ENCODE peak calls at places on chromosomes 6 and 20, in six cellular contexts. One of them, this sample, is unnamed.

GRCh38 chr6:149863596-149863845 is 638 bp downstream of the LRP11 start:
- DNase-seq in small intestine: no peak
- DNase-seq in BE2C: no peak
- DNase-seq in tibial artery: peak
- DNase-seq in stomach: no peak
- DNase-seq in astrocyte of the cerebellum: no peak
- DNase-seq in this sample: peak

GRCh38 chr20:9532069-9532809 is 17.8 kb downstream of the LAMP5 start:
- DNase-seq in small intestine: no peak
- DNase-seq in BE2C: peak
- DNase-seq in tibial artery: no peak
- DNase-seq in stomach: no peak
- DNase-seq in astrocyte of the cerebellum: no peak
- DNase-seq in this sample: no peak

GRCh38 chr6:166194885-166195860 is 27.5 kb upstream of the TBXT start:
- DNase-seq in small intestine: peak
- DNase-seq in BE2C: no peak
- DNase-seq in tibial artery: no peak
- DNase-seq in stomach: no peak
- DNase-seq in astrocyte of the cerebellum: no peak
- DNase-seq in this sample: no peak

GRCh38 chr6:107490568-107491058 is 696 bp downstream of the SOBP start:
- DNase-seq in small intestine: no peak
- DNase-seq in BE2C: no peak
- DNase-seq in tibial artery: no peak
- DNase-seq in stomach: no peak
- DNase-seq in astrocyte of the cerebellum: no peak
- DNase-seq in this sample: no peak

GRCh38 chr20:38460040-38460623 is 12.5 kb upstream of the RALGAPB start:
- DNase-seq in small intestine: peak
- DNase-seq in BE2C: peak
- DNase-seq in tibial artery: no peak
- DNase-seq in stomach: no peak
- DNase-seq in astrocyte of the cerebellum: peak
- DNase-seq in this sample: peak

GRCh38 chr6:167811040-167811439 is 15.7 kb upstream of the AFDN start:
- DNase-seq in small intestine: no peak
- DNase-seq in BE2C: no peak
- DNase-seq in tibial artery: no peak
- DNase-seq in stomach: no peak
- DNase-seq in astrocyte of the cerebellum: no peak
- DNase-seq in this sample: no peak

GRCh38 chr6:149473080-149474052 is 11.4 kb downstream of the ZC3H12D start:
- DNase-seq in small intestine: peak
- DNase-seq in BE2C: no peak
- DNase-seq in tibial artery: no peak
- DNase-seq in stomach: peak
- DNase-seq in astrocyte of the cerebellum: no peak
- DNase-seq in this sample: peak

GRCh38 chr6:43677759-43678158 is 9.8 kb downstream of the MRPS18A start:
- DNase-seq in small intestine: no peak
- DNase-seq in BE2C: no peak
- DNase-seq in tibial artery: no peak
- DNase-seq in stomach: no peak
- DNase-seq in astrocyte of the cerebellum: no peak
- DNase-seq in this sample: no peak

GRCh38 chr20:44648579-44648978 is 2.9 kb downstream of the ADA start:
- DNase-seq in small intestine: no peak
- DNase-seq in BE2C: no peak
- DNase-seq in tibial artery: no peak
- DNase-seq in stomach: no peak
- DNase-seq in astrocyte of the cerebellum: no peak
- DNase-seq in this sample: no peak

GRCh38 chr6:82169138-82169876 is 78.2 kb downstream of the IBTK start:
- DNase-seq in small intestine: no peak
- DNase-seq in BE2C: no peak
- DNase-seq in tibial artery: no peak
- DNase-seq in stomach: no peak
- DNase-seq in astrocyte of the cerebellum: no peak
- DNase-seq in this sample: no peak

GRCh38 chr20:25461766-25462165 is 54.3 kb downstream of the GINS1 start:
- DNase-seq in small intestine: no peak
- DNase-seq in BE2C: no peak
- DNase-seq in tibial artery: no peak
- DNase-seq in stomach: no peak
- DNase-seq in astrocyte of the cerebellum: no peak
- DNase-seq in this sample: no peak

GRCh38 chr6:108755257-108756240 is 92.7 kb upstream of the ARMC2 start:
- DNase-seq in small intestine: no peak
- DNase-seq in BE2C: no peak
- DNase-seq in tibial artery: peak
- DNase-seq in stomach: no peak
- DNase-seq in astrocyte of the cerebellum: no peak
- DNase-seq in this sample: peak

GRCh38 chr6:5671162-5671561 is 335.6 kb downstream of the NRN1 start:
- DNase-seq in small intestine: peak
- DNase-seq in BE2C: no peak
- DNase-seq in tibial artery: no peak
- DNase-seq in stomach: no peak
- DNase-seq in astrocyte of the cerebellum: no peak
- DNase-seq in this sample: no peak

GRCh38 chr6:27394073-27394472 is 5.5 kb downstream of the ZNF391 start:
- DNase-seq in small intestine: no peak
- DNase-seq in BE2C: no peak
- DNase-seq in tibial artery: no peak
- DNase-seq in stomach: no peak
- DNase-seq in astrocyte of the cerebellum: no peak
- DNase-seq in this sample: no peak

GRCh38 chr20:51700809-51701285 is 67.3 kb downstream of the ATP9A start:
- DNase-seq in small intestine: peak
- DNase-seq in BE2C: peak
- DNase-seq in tibial artery: no peak
- DNase-seq in stomach: no peak
- DNase-seq in astrocyte of the cerebellum: peak
- DNase-seq in this sample: peak

GRCh38 chr20:47181056-47181862 is 175.2 kb downstream of the ZMYND8 start:
- DNase-seq in small intestine: peak
- DNase-seq in BE2C: peak
- DNase-seq in tibial artery: no peak
- DNase-seq in stomach: peak
- DNase-seq in astrocyte of the cerebellum: peak
- DNase-seq in this sample: peak

GRCh38 chr6:10558575-10558974 is 37.4 kb downstream of the GCNT2 start:
- DNase-seq in small intestine: peak
- DNase-seq in BE2C: peak
- DNase-seq in tibial artery: no peak
- DNase-seq in stomach: peak
- DNase-seq in astrocyte of the cerebellum: no peak
- DNase-seq in this sample: peak

GRCh38 chr6:47130086-47130485 is 88.0 kb upstream of the ADGRF1 start:
- DNase-seq in small intestine: no peak
- DNase-seq in BE2C: no peak
- DNase-seq in tibial artery: no peak
- DNase-seq in stomach: no peak
- DNase-seq in astrocyte of the cerebellum: no peak
- DNase-seq in this sample: no peak

DNA sequence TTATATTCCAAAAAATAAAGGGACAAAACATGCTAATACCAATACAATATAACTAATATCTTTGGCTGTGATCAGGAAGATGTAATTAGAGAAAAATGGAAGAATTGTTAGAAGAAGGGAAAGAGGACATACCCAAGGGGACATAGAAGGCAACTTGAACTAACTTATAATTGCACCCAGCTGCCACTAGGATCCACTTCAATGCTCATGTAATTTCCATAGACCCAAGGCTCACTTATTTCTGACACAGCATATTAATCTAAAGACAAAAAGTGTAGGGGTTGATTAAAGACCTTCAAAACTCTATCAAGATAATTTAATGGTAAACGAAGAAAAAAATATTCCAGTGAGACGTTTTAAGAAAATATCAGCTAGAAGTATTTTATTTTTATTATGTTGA is 396.0 kb upstream of the ADGRB3 start:
- DNase-seq in small intestine: no peak
- DNase-seq in BE2C: no peak
- DNase-seq in tibial artery: no peak
- DNase-seq in stomach: no peak
- DNase-seq in astrocyte of the cerebellum: no peak
- DNase-seq in this sample: no peak
- H3K4me3 ChIP-seq in small intestine: no peak
- H3K4me3 ChIP-seq in BE2C: no peak
- H3K4me3 ChIP-seq in tibial artery: no peak
- H3K4me3 ChIP-seq in stomach: no peak
- H3K4me3 ChIP-seq in astrocyte of the cerebellum: no peak
- H3K4me3 ChIP-seq in this sample: no peak

DNA sequence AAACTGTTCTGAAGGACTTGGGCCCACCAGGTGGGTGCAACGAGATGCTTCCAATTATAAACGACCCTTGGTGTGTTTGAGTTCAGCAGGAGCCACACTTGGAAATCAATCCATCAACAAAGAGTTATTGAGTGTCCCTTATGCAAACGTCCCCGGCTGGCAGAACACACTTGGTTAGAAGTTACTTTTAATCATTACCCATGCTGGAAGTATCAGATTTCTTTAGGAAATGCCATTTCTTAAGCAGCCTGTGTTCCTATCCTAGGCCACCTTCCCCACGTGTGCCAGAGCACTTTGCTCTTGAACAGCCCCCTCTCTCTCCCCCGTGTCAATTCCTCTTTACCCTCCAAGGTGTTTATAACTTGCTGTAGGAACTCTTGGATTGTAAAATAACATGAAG is 37.7 kb upstream of the ZNF831 start:
- DNase-seq in small intestine: no peak
- DNase-seq in BE2C: no peak
- DNase-seq in tibial artery: no peak
- DNase-seq in stomach: no peak
- DNase-seq in astrocyte of the cerebellum: no peak
- DNase-seq in this sample: no peak
- H3K4me3 ChIP-seq in small intestine: no peak
- H3K4me3 ChIP-seq in BE2C: no peak
- H3K4me3 ChIP-seq in tibial artery: no peak
- H3K4me3 ChIP-seq in stomach: no peak
- H3K4me3 ChIP-seq in astrocyte of the cerebellum: no peak
- H3K4me3 ChIP-seq in this sample: no peak

GRCh38 chr6:105278813-105279212 is 99.0 kb upstream of the POPDC3 start:
- DNase-seq in small intestine: no peak
- DNase-seq in BE2C: no peak
- DNase-seq in tibial artery: no peak
- DNase-seq in stomach: no peak
- DNase-seq in astrocyte of the cerebellum: no peak
- DNase-seq in this sample: no peak

GRCh38 chr6:105276374-105276773 is 96.6 kb upstream of the POPDC3 start:
- DNase-seq in small intestine: no peak
- DNase-seq in BE2C: no peak
- DNase-seq in tibial artery: no peak
- DNase-seq in stomach: no peak
- DNase-seq in astrocyte of the cerebellum: no peak
- DNase-seq in this sample: no peak

GRCh38 chr6:105280033-105280432 is 100.2 kb upstream of the POPDC3 start:
- DNase-seq in small intestine: no peak
- DNase-seq in BE2C: no peak
- DNase-seq in tibial artery: no peak
- DNase-seq in stomach: peak
- DNase-seq in astrocyte of the cerebellum: no peak
- DNase-seq in this sample: no peak

GRCh38 chr6:105279463-105279862 is 99.6 kb upstream of the POPDC3 start:
- DNase-seq in small intestine: no peak
- DNase-seq in BE2C: no peak
- DNase-seq in tibial artery: no peak
- DNase-seq in stomach: no peak
- DNase-seq in astrocyte of the cerebellum: no peak
- DNase-seq in this sample: no peak

GRCh38 chr6:105278035-105278434 is 98.2 kb upstream of the POPDC3 start:
- DNase-seq in small intestine: no peak
- DNase-seq in BE2C: no peak
- DNase-seq in tibial artery: no peak
- DNase-seq in stomach: no peak
- DNase-seq in astrocyte of the cerebellum: no peak
- DNase-seq in this sample: no peak
- H3K4me3 ChIP-seq in small intestine: no peak
- H3K4me3 ChIP-seq in BE2C: no peak
- H3K4me3 ChIP-seq in tibial artery: no peak
- H3K4me3 ChIP-seq in stomach: no peak
- H3K4me3 ChIP-seq in astrocyte of the cerebellum: no peak
- H3K4me3 ChIP-seq in this sample: no peak

GRCh38 chr6:53282741-53283140 is 66.0 kb downstream of the ELOVL5 start:
- DNase-seq in small intestine: no peak
- DNase-seq in BE2C: no peak
- DNase-seq in tibial artery: no peak
- DNase-seq in stomach: no peak
- DNase-seq in astrocyte of the cerebellum: peak
- DNase-seq in this sample: no peak

GRCh38 chr6:53290547-53291510 is 57.9 kb downstream of the ELOVL5 start:
- DNase-seq in small intestine: no peak
- DNase-seq in BE2C: no peak
- DNase-seq in tibial artery: no peak
- DNase-seq in stomach: no peak
- DNase-seq in astrocyte of the cerebellum: no peak
- DNase-seq in this sample: no peak

GRCh38 chr6:53284901-53285300 is 63.8 kb downstream of the ELOVL5 start:
- DNase-seq in small intestine: no peak
- DNase-seq in BE2C: no peak
- DNase-seq in tibial artery: no peak
- DNase-seq in stomach: no peak
- DNase-seq in astrocyte of the cerebellum: no peak
- DNase-seq in this sample: no peak

GRCh38 chr6:53282234-53282633 is 66.5 kb downstream of the ELOVL5 start:
- DNase-seq in small intestine: no peak
- DNase-seq in BE2C: no peak
- DNase-seq in tibial artery: no peak
- DNase-seq in stomach: no peak
- DNase-seq in astrocyte of the cerebellum: no peak
- DNase-seq in this sample: no peak

DNA sequence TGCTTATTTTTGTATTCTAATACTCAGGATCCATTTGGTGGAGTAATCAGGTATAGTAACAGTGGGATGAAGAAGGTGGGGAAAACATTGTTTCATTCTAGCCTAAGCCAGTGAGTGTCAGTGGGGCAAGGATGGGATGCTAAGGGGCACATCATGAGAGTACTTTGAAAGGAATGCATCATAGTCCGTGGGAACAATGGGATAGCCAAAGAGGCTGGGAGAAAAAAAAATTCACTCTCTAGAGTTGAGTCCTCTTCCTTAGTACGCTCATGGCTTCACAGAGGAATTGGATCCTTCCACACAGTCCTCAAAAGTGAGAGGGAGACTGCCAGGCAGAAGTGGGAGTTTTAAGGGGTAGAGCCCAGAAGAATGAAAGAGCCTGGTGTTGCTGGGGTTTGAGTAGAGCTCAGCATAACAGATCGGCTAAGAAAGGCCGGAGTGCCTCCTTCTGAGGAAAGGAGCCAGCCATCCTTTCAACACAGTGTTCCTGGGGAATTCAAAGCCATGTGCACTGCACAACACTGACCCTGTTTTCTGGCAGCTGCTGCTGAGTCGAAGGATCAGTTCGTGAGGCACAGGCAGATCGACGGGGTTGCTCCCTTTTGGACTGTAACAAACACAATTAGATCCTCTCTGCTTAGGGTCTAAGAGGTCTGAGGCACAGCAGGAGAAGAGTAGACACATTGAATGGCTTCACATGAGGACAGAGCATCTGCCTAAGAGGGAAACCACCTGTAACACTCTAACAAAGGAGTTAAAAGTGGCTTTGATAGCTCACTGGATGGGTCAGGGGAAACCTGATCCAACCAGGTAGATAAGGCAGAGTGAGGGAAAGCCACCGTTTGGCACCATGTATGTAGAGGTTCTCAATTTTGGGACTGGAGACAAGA is 61.2 kb downstream of the ELOVL5 start:
- DNase-seq in small intestine: no peak
- DNase-seq in BE2C: no peak
- DNase-seq in tibial artery: no peak
- DNase-seq in stomach: no peak
- DNase-seq in astrocyte of the cerebellum: no peak
- DNase-seq in this sample: no peak
- H3K4me3 ChIP-seq in small intestine: no peak
- H3K4me3 ChIP-seq in BE2C: no peak
- H3K4me3 ChIP-seq in tibial artery: no peak
- H3K4me3 ChIP-seq in stomach: no peak
- H3K4me3 ChIP-seq in astrocyte of the cerebellum: no peak
- H3K4me3 ChIP-seq in this sample: no peak